ENCODE peak calls at places on chromosomes 13 and 19, in eight cellular contexts. J is NCI-H1417, T is WTC11, P is RPMI8226, W is NB4, I is cardiac fibroblast, O is NCI-H524, E is T follicular helper cell. A is an unnamed sample.

GRCh38 chr19:5352229-5352763 is 11.7 kb upstream of the PTPRS start:
- DNase-seq in I (no peak), O (no peak), J (no peak), E (no peak), W (no peak), T (no peak), P (no peak), A (no peak)

GRCh38 chr19:50204811-50205675 is 1.6 kb downstream of the MYH14 start:
- DNase-seq in P (peak), E (no peak), O (no peak), I (no peak), T (peak), J (peak), W (no peak), A (peak)

GRCh38 chr19:34269968-34270621 is 15.7 kb downstream of the GARRE1 start:
- DNase-seq in W (peak), E (peak), J (no peak), P (peak), T (no peak), O (no peak), I (peak), A (peak)

GRCh38 chr13:96650301-96650886 is 343.9 kb downstream of the OXGR1 start:
- DNase-seq in E (no peak), W (no peak), P (peak), T (no peak), I (peak), O (no peak), J (no peak), A (no peak)

GRCh38 chr19:44848036-44848804 is 2.1 kb downstream of the NECTIN2 start:
- DNase-seq in W (no peak), I (peak), P (no peak), J (no peak), T (peak), O (no peak), E (no peak), A (no peak)

GRCh38 chr19:40503300-40503699 is 36.5 kb downstream of the SPTBN4 start:
- DNase-seq in E (no peak), O (peak), P (no peak), T (peak), I (no peak), W (no peak), J (peak), A (no peak)

GRCh38 chr13:94272038-94272437 is 207.4 kb downstream of the DCT start:
- DNase-seq in J (no peak), P (no peak), I (no peak), O (no peak), E (no peak), T (no peak), W (no peak), A (no peak)

GRCh38 chr13:75995966-75996365 is 359.8 kb downstream of the LMO7 start:
- DNase-seq in P (no peak), E (no peak), O (no peak), W (no peak), T (no peak), J (no peak), I (no peak), A (no peak)

GRCh38 chr13:34349091-34349722 is 531.3 kb downstream of the RFC3 start:
- DNase-seq in P (no peak), J (no peak), W (no peak), E (no peak), I (peak), O (no peak), T (no peak), A (peak)

GRCh38 chr19:41691268-41691970 is 3.3 kb upstream of the CEACAM7 start:
- DNase-seq in J (peak), W (peak), T (peak), E (peak), O (no peak), I (peak), P (no peak), A (no peak)

GRCh38 chr13:52405767-52406494 is at the start of gene THSD1:
- DNase-seq in P (peak), I (peak), E (no peak), T (peak), J (peak), W (peak), O (peak), A (peak)

GRCh38 chr13:71851541-71851940 is 15.5 kb downstream of the DACH1 start:
- DNase-seq in T (no peak), I (no peak), J (no peak), E (no peak), P (no peak), O (no peak), W (no peak), A (no peak)

GRCh38 chr13:28117689-28118377 is 17.5 kb upstream of the FLT3 start:
- DNase-seq in P (peak), I (peak), O (peak), T (no peak), E (no peak), J (no peak), W (peak), A (peak)

GRCh38 chr19:48772503-48772953 is 17.2 kb downstream of the FGF21 start:
- DNase-seq in O (no peak), T (no peak), J (no peak), I (no peak), P (no peak), W (no peak), E (no peak), A (no peak)

GRCh38 chr13:61880576-61881283 is 465.1 kb upstream of the PCDH20 start:
- DNase-seq in I (peak), P (peak), W (peak), E (no peak), O (peak), T (peak), J (no peak), A (no peak)

GRCh38 chr19:15300533-15301194 is 31.7 kb downstream of the BRD4 start:
- DNase-seq in I (peak), J (no peak), W (peak), E (no peak), O (no peak), T (no peak), P (no peak), A (no peak)

GRCh38 chr19:38769635-38770211 is 3.6 kb downstream of the LGALS7 start:
- DNase-seq in I (peak), E (peak), P (peak), T (peak), J (peak), O (no peak), W (no peak), A (peak)

GRCh38 chr13:112986946-112987345 is 17.9 kb downstream of the MCF2L start:
- DNase-seq in J (no peak), E (no peak), I (no peak), T (no peak), P (no peak), W (no peak), O (no peak), A (no peak)

GRCh38 chr19:49503582-49503962 is 7.3 kb downstream of the RPS11 start:
- DNase-seq in O (no peak), T (no peak), P (no peak), E (no peak), I (no peak), W (no peak), J (no peak), A (no peak)

GRCh38 chr19:47511128-47511517 is 3.7 kb downstream of the NAPA start:
- DNase-seq in W (no peak), T (no peak), O (no peak), I (peak), P (no peak), J (no peak), E (no peak), A (peak)

GRCh38 chr19:32673573-32673972 is 1.4 kb downstream of the ANKRD27 start:
- DNase-seq in P (no peak), T (no peak), W (peak), O (no peak), E (no peak), J (no peak), I (no peak), A (no peak)

A was measured in Right ventricle myocardium superior.